ENCODE peak calls at places on chromosome 5, in eight cellular contexts. One of them, this sample, is unnamed.

GRCh38 chr5:52964138-52964537 is 25.0 kb upstream of the ITGA2 start:
- DNase-seq in astrocyte: no peak
- DNase-seq in GM10248: no peak
- DNase-seq in CD4-positive, alpha-beta T cell: no peak
- DNase-seq in cardiac fibroblast: no peak
- DNase-seq in kidney epithelial cell: no peak
- DNase-seq in endothelial cell of umbilical vein: no peak
- DNase-seq in psoas muscle: no peak
- DNase-seq in this sample: no peak

GRCh38 chr5:54516051-54516645 is 1.4 kb upstream of the SNX18 start:
- DNase-seq in GM10248: no peak
- DNase-seq in CD4-positive, alpha-beta T cell: no peak
- DNase-seq in cardiac fibroblast: no peak
- DNase-seq in psoas muscle: no peak
- DNase-seq in kidney epithelial cell: no peak
- DNase-seq in endothelial cell of umbilical vein: no peak
- DNase-seq in astrocyte: peak
- DNase-seq in this sample: no peak

GRCh38 chr5:169637085-169637855 is at the start of gene DOCK2:
- DNase-seq in CD4-positive, alpha-beta T cell: peak
- DNase-seq in kidney epithelial cell: no peak
- DNase-seq in cardiac fibroblast: no peak
- DNase-seq in astrocyte: no peak
- DNase-seq in psoas muscle: peak
- DNase-seq in endothelial cell of umbilical vein: no peak
- DNase-seq in GM10248: peak
- DNase-seq in this sample: peak

GRCh38 chr5:94245608-94246007 is 372.8 kb downstream of the KIAA0825 start:
- DNase-seq in GM10248: no peak
- DNase-seq in endothelial cell of umbilical vein: no peak
- DNase-seq in kidney epithelial cell: no peak
- DNase-seq in astrocyte: peak
- DNase-seq in psoas muscle: no peak
- DNase-seq in CD4-positive, alpha-beta T cell: no peak
- DNase-seq in cardiac fibroblast: peak
- DNase-seq in this sample: no peak

GRCh38 chr5:167573274-167574127 is 717.9 kb upstream of the WWC1 start:
- DNase-seq in CD4-positive, alpha-beta T cell: no peak
- DNase-seq in psoas muscle: no peak
- DNase-seq in astrocyte: peak
- DNase-seq in GM10248: no peak
- DNase-seq in endothelial cell of umbilical vein: no peak
- DNase-seq in cardiac fibroblast: peak
- DNase-seq in kidney epithelial cell: peak
- DNase-seq in this sample: peak

GRCh38 chr5:55993628-55994501 is 898 bp downstream of the IL6ST start:
- DNase-seq in psoas muscle: no peak
- DNase-seq in GM10248: peak
- DNase-seq in kidney epithelial cell: no peak
- DNase-seq in endothelial cell of umbilical vein: peak
- DNase-seq in cardiac fibroblast: peak
- DNase-seq in CD4-positive, alpha-beta T cell: no peak
- DNase-seq in astrocyte: no peak
- DNase-seq in this sample: no peak

GRCh38 chr5:113205807-113206206 is 229.0 kb downstream of the TSSK1B start:
- DNase-seq in astrocyte: no peak
- DNase-seq in psoas muscle: no peak
- DNase-seq in endothelial cell of umbilical vein: peak
- DNase-seq in cardiac fibroblast: no peak
- DNase-seq in GM10248: no peak
- DNase-seq in kidney epithelial cell: no peak
- DNase-seq in CD4-positive, alpha-beta T cell: no peak
- DNase-seq in this sample: peak

GRCh38 chr5:1552469-1553255 is 28.9 kb upstream of the LPCAT1 start:
- DNase-seq in CD4-positive, alpha-beta T cell: no peak
- DNase-seq in astrocyte: peak
- DNase-seq in psoas muscle: no peak
- DNase-seq in kidney epithelial cell: no peak
- DNase-seq in GM10248: peak
- DNase-seq in endothelial cell of umbilical vein: no peak
- DNase-seq in cardiac fibroblast: peak
- DNase-seq in this sample: no peak

GRCh38 chr5:180699042-180699441 is 40.8 kb downstream of the OR2Y1 start:
- DNase-seq in kidney epithelial cell: no peak
- DNase-seq in endothelial cell of umbilical vein: no peak
- DNase-seq in psoas muscle: no peak
- DNase-seq in astrocyte: no peak
- DNase-seq in CD4-positive, alpha-beta T cell: no peak
- DNase-seq in cardiac fibroblast: no peak
- DNase-seq in GM10248: no peak
- DNase-seq in this sample: no peak

DNA sequence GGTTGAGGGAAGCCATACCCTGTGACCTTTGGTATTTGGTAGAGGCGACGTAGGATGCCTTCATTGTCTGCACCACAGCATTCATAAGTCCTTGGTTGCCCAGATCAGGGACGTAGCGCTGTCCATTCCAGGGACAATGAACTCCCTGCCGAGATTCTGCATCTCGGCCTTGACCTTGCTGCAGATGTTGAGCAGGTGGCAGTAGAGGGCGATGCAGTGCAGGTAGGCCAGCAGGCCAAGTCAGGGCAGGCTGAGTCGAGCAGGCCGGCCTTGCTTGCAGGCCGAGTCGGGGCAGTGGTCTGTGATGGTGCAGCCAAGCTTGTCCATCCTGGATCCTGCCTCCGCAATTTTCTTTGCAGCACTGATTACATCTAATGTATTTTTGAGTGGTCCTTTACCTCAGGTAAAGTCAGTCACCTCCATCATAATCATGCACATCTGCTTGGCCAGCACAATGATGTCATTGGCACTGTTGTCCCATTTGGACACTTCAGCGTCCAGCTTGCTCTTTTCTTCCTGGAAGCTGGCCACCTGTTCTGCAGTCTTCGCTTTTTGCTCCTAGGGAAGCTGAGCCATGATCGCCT is 93.4 kb upstream of the CCDC112 start:
- DNase-seq in CD4-positive, alpha-beta T cell: no peak
- DNase-seq in astrocyte: no peak
- DNase-seq in cardiac fibroblast: no peak
- DNase-seq in kidney epithelial cell: no peak
- DNase-seq in GM10248: no peak
- DNase-seq in psoas muscle: no peak
- DNase-seq in endothelial cell of umbilical vein: no peak
- DNase-seq in this sample: peak
- TF ChIP-seq CTCF in CD4-positive, alpha-beta T cell: no peak
- TF ChIP-seq CTCF in astrocyte: no peak
- TF ChIP-seq CTCF in cardiac fibroblast: no peak
- TF ChIP-seq CTCF in kidney epithelial cell: peak
- TF ChIP-seq CTCF in GM10248: peak
- TF ChIP-seq CTCF in psoas muscle: no peak
- TF ChIP-seq CTCF in endothelial cell of umbilical vein: no peak
- TF ChIP-seq CTCF in this sample: peak

GRCh38 chr5:37506722-37507121 is 127.6 kb downstream of the WDR70 start:
- DNase-seq in GM10248: no peak
- DNase-seq in kidney epithelial cell: no peak
- DNase-seq in cardiac fibroblast: no peak
- DNase-seq in endothelial cell of umbilical vein: no peak
- DNase-seq in astrocyte: no peak
- DNase-seq in CD4-positive, alpha-beta T cell: no peak
- DNase-seq in psoas muscle: no peak
- DNase-seq in this sample: no peak
- TF ChIP-seq CTCF in GM10248: no peak
- TF ChIP-seq CTCF in kidney epithelial cell: no peak
- TF ChIP-seq CTCF in cardiac fibroblast: no peak
- TF ChIP-seq CTCF in endothelial cell of umbilical vein: no peak
- TF ChIP-seq CTCF in astrocyte: no peak
- TF ChIP-seq CTCF in CD4-positive, alpha-beta T cell: no peak
- TF ChIP-seq CTCF in psoas muscle: no peak
- TF ChIP-seq CTCF in this sample: peak

GRCh38 chr5:65018763-65019162 is 250.0 kb downstream of the CWC27 start:
- DNase-seq in GM10248: no peak
- DNase-seq in astrocyte: no peak
- DNase-seq in kidney epithelial cell: no peak
- DNase-seq in CD4-positive, alpha-beta T cell: no peak
- DNase-seq in cardiac fibroblast: no peak
- DNase-seq in psoas muscle: no peak
- DNase-seq in endothelial cell of umbilical vein: no peak
- DNase-seq in this sample: no peak

GRCh38 chr5:65020492-65020891 is 251.8 kb downstream of the CWC27 start:
- DNase-seq in astrocyte: peak
- DNase-seq in endothelial cell of umbilical vein: no peak
- DNase-seq in cardiac fibroblast: peak
- DNase-seq in GM10248: no peak
- DNase-seq in psoas muscle: no peak
- DNase-seq in kidney epithelial cell: no peak
- DNase-seq in CD4-positive, alpha-beta T cell: no peak
- DNase-seq in this sample: no peak

GRCh38 chr5:65024681-65025080 is 256.0 kb downstream of the CWC27 start:
- DNase-seq in astrocyte: no peak
- DNase-seq in psoas muscle: no peak
- DNase-seq in kidney epithelial cell: no peak
- DNase-seq in cardiac fibroblast: no peak
- DNase-seq in endothelial cell of umbilical vein: no peak
- DNase-seq in GM10248: no peak
- DNase-seq in CD4-positive, alpha-beta T cell: no peak
- DNase-seq in this sample: no peak

GRCh38 chr5:65021527-65022226 is 252.9 kb downstream of the CWC27 start:
- DNase-seq in GM10248: no peak
- DNase-seq in CD4-positive, alpha-beta T cell: no peak
- DNase-seq in kidney epithelial cell: no peak
- DNase-seq in psoas muscle: no peak
- DNase-seq in cardiac fibroblast: no peak
- DNase-seq in astrocyte: no peak
- DNase-seq in endothelial cell of umbilical vein: no peak
- DNase-seq in this sample: no peak

GRCh38 chr5:65022932-65023331 is 254.2 kb downstream of the CWC27 start:
- DNase-seq in astrocyte: no peak
- DNase-seq in GM10248: no peak
- DNase-seq in endothelial cell of umbilical vein: no peak
- DNase-seq in cardiac fibroblast: no peak
- DNase-seq in kidney epithelial cell: no peak
- DNase-seq in psoas muscle: no peak
- DNase-seq in CD4-positive, alpha-beta T cell: no peak
- DNase-seq in this sample: no peak
- TF ChIP-seq CTCF in astrocyte: no peak
- TF ChIP-seq CTCF in GM10248: no peak
- TF ChIP-seq CTCF in endothelial cell of umbilical vein: no peak
- TF ChIP-seq CTCF in cardiac fibroblast: no peak
- TF ChIP-seq CTCF in kidney epithelial cell: no peak
- TF ChIP-seq CTCF in psoas muscle: no peak
- TF ChIP-seq CTCF in CD4-positive, alpha-beta T cell: no peak
- TF ChIP-seq CTCF in this sample: no peak

DNA sequence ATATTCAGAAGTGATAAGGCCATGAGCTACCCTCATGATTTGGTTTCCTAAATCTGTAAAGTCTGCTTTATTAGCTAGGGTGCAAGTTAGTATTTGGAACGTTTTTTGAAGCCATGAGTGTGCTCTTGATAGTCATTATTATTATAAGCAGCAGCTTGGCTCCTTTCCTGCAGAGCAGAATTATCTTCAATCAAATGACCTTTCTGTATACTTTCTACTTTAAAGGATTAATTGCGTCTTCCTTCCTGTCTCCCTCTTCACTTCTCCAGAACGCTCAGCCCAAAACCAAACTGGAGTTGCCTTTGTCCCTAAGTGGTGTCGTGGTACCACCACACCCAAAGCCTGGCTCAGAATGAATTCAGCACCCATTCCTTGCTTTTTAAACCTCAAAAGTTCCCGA is 211.3 kb downstream of the ARHGAP26 start:
- DNase-seq in psoas muscle: no peak
- DNase-seq in kidney epithelial cell: no peak
- DNase-seq in endothelial cell of umbilical vein: peak
- DNase-seq in cardiac fibroblast: peak
- DNase-seq in astrocyte: no peak
- DNase-seq in CD4-positive, alpha-beta T cell: no peak
- DNase-seq in GM10248: no peak
- DNase-seq in this sample: no peak
- TF ChIP-seq CTCF in psoas muscle: no peak
- TF ChIP-seq CTCF in kidney epithelial cell: no peak
- TF ChIP-seq CTCF in endothelial cell of umbilical vein: no peak
- TF ChIP-seq CTCF in cardiac fibroblast: no peak
- TF ChIP-seq CTCF in astrocyte: no peak
- TF ChIP-seq CTCF in CD4-positive, alpha-beta T cell: no peak
- TF ChIP-seq CTCF in GM10248: no peak
- TF ChIP-seq CTCF in this sample: no peak

GRCh38 chr5:75753182-75753581 is 35.9 kb upstream of the POC5 start:
- DNase-seq in psoas muscle: no peak
- DNase-seq in endothelial cell of umbilical vein: no peak
- DNase-seq in kidney epithelial cell: no peak
- DNase-seq in astrocyte: no peak
- DNase-seq in cardiac fibroblast: no peak
- DNase-seq in GM10248: no peak
- DNase-seq in CD4-positive, alpha-beta T cell: no peak
- DNase-seq in this sample: no peak

GRCh38 chr5:75756991-75757390 is 39.8 kb upstream of the POC5 start:
- DNase-seq in CD4-positive, alpha-beta T cell: no peak
- DNase-seq in cardiac fibroblast: peak
- DNase-seq in astrocyte: no peak
- DNase-seq in psoas muscle: no peak
- DNase-seq in kidney epithelial cell: peak
- DNase-seq in GM10248: no peak
- DNase-seq in endothelial cell of umbilical vein: no peak
- DNase-seq in this sample: no peak

GRCh38 chr5:75756191-75756590 is 39.0 kb upstream of the POC5 start:
- DNase-seq in kidney epithelial cell: peak
- DNase-seq in cardiac fibroblast: no peak
- DNase-seq in endothelial cell of umbilical vein: no peak
- DNase-seq in CD4-positive, alpha-beta T cell: no peak
- DNase-seq in astrocyte: no peak
- DNase-seq in psoas muscle: no peak
- DNase-seq in GM10248: no peak
- DNase-seq in this sample: no peak
- TF ChIP-seq CTCF in kidney epithelial cell: no peak
- TF ChIP-seq CTCF in cardiac fibroblast: no peak
- TF ChIP-seq CTCF in endothelial cell of umbilical vein: no peak
- TF ChIP-seq CTCF in CD4-positive, alpha-beta T cell: no peak
- TF ChIP-seq CTCF in astrocyte: no peak
- TF ChIP-seq CTCF in psoas muscle: no peak
- TF ChIP-seq CTCF in GM10248: no peak
- TF ChIP-seq CTCF in this sample: no peak

This sample was measured in endodermal cell.